ENCODE peak calls at places on chromosomes 4 and X, in six cellular contexts. One of them, this sample, is unnamed.

GRCh38 chrX:25275159-25275558 is 259.4 kb upstream of the ARX start:
- DNase-seq in SK-N-SH: no peak
- DNase-seq in H1: no peak
- DNase-seq in HepG2: no peak
- DNase-seq in GM12878: no peak
- DNase-seq in K562: no peak
- DNase-seq in this sample: no peak

GRCh38 chr4:161546902-161547301 is 616.9 kb downstream of the FSTL5 start:
- DNase-seq in HepG2: no peak
- DNase-seq in K562: no peak
- DNase-seq in H1: no peak
- DNase-seq in GM12878: no peak
- DNase-seq in SK-N-SH: no peak
- DNase-seq in this sample: no peak

GRCh38 chr4:139603576-139604387 is 47.8 kb upstream of the SETD7 start:
- DNase-seq in H1: no peak
- DNase-seq in SK-N-SH: peak
- DNase-seq in GM12878: peak
- DNase-seq in K562: peak
- DNase-seq in HepG2: peak
- DNase-seq in this sample: peak

GRCh38 chrX:42497356-42497755 is 280.6 kb downstream of the PPP1R2C start:
- DNase-seq in GM12878: no peak
- DNase-seq in H1: no peak
- DNase-seq in HepG2: no peak
- DNase-seq in SK-N-SH: no peak
- DNase-seq in K562: no peak
- DNase-seq in this sample: no peak

GRCh38 chr4:47642985-47643745 is 158.1 kb downstream of the ATP10D start:
- DNase-seq in GM12878: no peak
- DNase-seq in HepG2: no peak
- DNase-seq in H1: no peak
- DNase-seq in SK-N-SH: no peak
- DNase-seq in K562: no peak
- DNase-seq in this sample: no peak

GRCh38 chr4:29558789-29559188 is 1161.4 kb upstream of the PCDH7 start:
- DNase-seq in SK-N-SH: no peak
- DNase-seq in K562: no peak
- DNase-seq in HepG2: no peak
- DNase-seq in H1: no peak
- DNase-seq in GM12878: no peak
- DNase-seq in this sample: no peak

GRCh38 chrX:147962476-147962875 is 18.7 kb upstream of the FMR1NB start:
- DNase-seq in HepG2: no peak
- DNase-seq in GM12878: no peak
- DNase-seq in H1: no peak
- DNase-seq in K562: no peak
- DNase-seq in SK-N-SH: no peak
- DNase-seq in this sample: no peak

GRCh38 chr4:15882675-15883086 is 55.9 kb downstream of the FGFBP1 start:
- DNase-seq in GM12878: peak
- DNase-seq in K562: peak
- DNase-seq in SK-N-SH: peak
- DNase-seq in H1: peak
- DNase-seq in HepG2: peak
- DNase-seq in this sample: peak

GRCh38 chr4:5615496-5616075 is 92.8 kb downstream of the EVC2 start:
- DNase-seq in H1: no peak
- DNase-seq in GM12878: no peak
- DNase-seq in HepG2: no peak
- DNase-seq in K562: no peak
- DNase-seq in SK-N-SH: no peak
- DNase-seq in this sample: no peak

GRCh38 chr4:8015512-8015911 is 75.9 kb upstream of the AFAP1 start:
- DNase-seq in H1: no peak
- DNase-seq in SK-N-SH: peak
- DNase-seq in HepG2: no peak
- DNase-seq in GM12878: no peak
- DNase-seq in K562: peak
- DNase-seq in this sample: no peak

GRCh38 chrX:47244676-47245075 is 11.9 kb downstream of the USP11 start:
- DNase-seq in K562: no peak
- DNase-seq in GM12878: no peak
- DNase-seq in SK-N-SH: no peak
- DNase-seq in H1: no peak
- DNase-seq in HepG2: no peak
- DNase-seq in this sample: no peak

GRCh38 chrX:49988128-49988527 is 65.7 kb downstream of the CLCN5 start:
- DNase-seq in K562: no peak
- DNase-seq in GM12878: no peak
- DNase-seq in HepG2: no peak
- DNase-seq in H1: no peak
- DNase-seq in SK-N-SH: no peak
- DNase-seq in this sample: no peak

GRCh38 chr4:27049101-27049829 is 188.6 kb downstream of the STIM2 start:
- DNase-seq in H1: no peak
- DNase-seq in GM12878: no peak
- DNase-seq in HepG2: no peak
- DNase-seq in K562: no peak
- DNase-seq in SK-N-SH: no peak
- DNase-seq in this sample: no peak

GRCh38 chrX:73768120-73768519 is 205.1 kb downstream of the CHIC1 start:
- DNase-seq in HepG2: peak
- DNase-seq in SK-N-SH: no peak
- DNase-seq in GM12878: no peak
- DNase-seq in H1: no peak
- DNase-seq in K562: no peak
- DNase-seq in this sample: no peak

GRCh38 chr4:4856071-4857000 is 3.1 kb upstream of the MSX1 start:
- DNase-seq in GM12878: no peak
- DNase-seq in K562: no peak
- DNase-seq in HepG2: no peak
- DNase-seq in H1: peak
- DNase-seq in SK-N-SH: peak
- DNase-seq in this sample: no peak

GRCh38 chrX:20412871-20413486 is 146.3 kb upstream of the RPS6KA3 start:
- DNase-seq in GM12878: no peak
- DNase-seq in SK-N-SH: no peak
- DNase-seq in K562: no peak
- DNase-seq in H1: no peak
- DNase-seq in HepG2: no peak
- DNase-seq in this sample: peak

GRCh38 chrX:41313419-41313818 is 20.5 kb upstream of the DDX3X start:
- DNase-seq in K562: no peak
- DNase-seq in GM12878: no peak
- DNase-seq in HepG2: no peak
- DNase-seq in H1: no peak
- DNase-seq in SK-N-SH: no peak
- DNase-seq in this sample: no peak

GRCh38 chrX:10579753-10580060 is 40.7 kb downstream of the MID1 start:
- DNase-seq in GM12878: no peak
- DNase-seq in HepG2: no peak
- DNase-seq in K562: no peak
- DNase-seq in H1: no peak
- DNase-seq in SK-N-SH: no peak
- DNase-seq in this sample: no peak

GRCh38 chrX:123274796-123275195 is 90.7 kb downstream of the GRIA3 start:
- DNase-seq in H1: no peak
- DNase-seq in K562: no peak
- DNase-seq in HepG2: no peak
- DNase-seq in GM12878: no peak
- DNase-seq in SK-N-SH: no peak
- DNase-seq in this sample: no peak

GRCh38 chr4:175252642-175253041 is 334.5 kb downstream of the ADAM29 start:
- DNase-seq in K562: no peak
- DNase-seq in HepG2: no peak
- DNase-seq in SK-N-SH: no peak
- DNase-seq in GM12878: no peak
- DNase-seq in H1: no peak
- DNase-seq in this sample: no peak

GRCh38 chr4:53640576-53641459 is 49.5 kb upstream of the LNX1 start:
- DNase-seq in HepG2: no peak
- DNase-seq in K562: no peak
- DNase-seq in H1: no peak
- DNase-seq in SK-N-SH: no peak
- DNase-seq in GM12878: peak
- DNase-seq in this sample: no peak

GRCh38 chr4:155972098-155972497 is 18.4 kb upstream of the CTSO start:
- DNase-seq in H1: no peak
- DNase-seq in GM12878: peak
- DNase-seq in HepG2: no peak
- DNase-seq in K562: peak
- DNase-seq in SK-N-SH: no peak
- DNase-seq in this sample: no peak

GRCh38 chr4:6926681-6927478 is 17.3 kb downstream of the TBC1D14 start:
- DNase-seq in HepG2: peak
- DNase-seq in GM12878: no peak
- DNase-seq in H1: no peak
- DNase-seq in SK-N-SH: no peak
- DNase-seq in K562: peak
- DNase-seq in this sample: no peak

GRCh38 chr4:21884615-21885014 is 64.0 kb downstream of the KCNIP4 start:
- DNase-seq in HepG2: no peak
- DNase-seq in GM12878: no peak
- DNase-seq in K562: no peak
- DNase-seq in SK-N-SH: no peak
- DNase-seq in H1: no peak
- DNase-seq in this sample: no peak

GRCh38 chr4:1578968-1579833 is 104.9 kb downstream of the FAM53A start:
- DNase-seq in SK-N-SH: peak
- DNase-seq in K562: peak
- DNase-seq in H1: peak
- DNase-seq in GM12878: no peak
- DNase-seq in HepG2: no peak
- DNase-seq in this sample: peak
- TF ChIP-seq GABPA in SK-N-SH: no peak
- TF ChIP-seq GABPA in K562: no peak
- TF ChIP-seq GABPA in H1: no peak
- TF ChIP-seq GABPA in GM12878: no peak
- TF ChIP-seq GABPA in HepG2: no peak
- TF ChIP-seq GABPA in this sample: no peak

DNA sequence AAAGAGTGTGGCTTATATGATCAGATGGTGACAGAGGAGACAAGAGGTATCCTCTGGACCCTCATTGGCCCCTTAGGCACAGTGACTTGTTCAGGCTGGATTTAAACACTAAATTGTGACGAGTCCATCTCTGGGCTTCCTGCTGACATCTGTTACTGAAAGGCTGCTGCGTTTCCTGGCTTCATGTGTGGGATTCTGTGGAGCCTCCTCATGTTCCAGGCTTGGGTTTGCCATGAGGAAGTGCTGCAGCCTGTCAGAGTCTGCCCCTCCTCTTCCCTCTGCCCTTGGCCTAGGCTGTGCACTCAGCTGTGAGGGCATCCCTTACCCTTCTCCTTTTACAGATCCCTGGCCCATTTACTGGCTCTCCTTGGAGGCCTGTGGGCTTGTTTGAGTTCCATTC is 159.1 kb upstream of the TTC29 start:
- DNase-seq in SK-N-SH: no peak
- DNase-seq in K562: no peak
- DNase-seq in GM12878: no peak
- DNase-seq in H1: no peak
- DNase-seq in HepG2: no peak
- DNase-seq in this sample: no peak
- TF ChIP-seq GABPA in SK-N-SH: no peak
- TF ChIP-seq GABPA in K562: no peak
- TF ChIP-seq GABPA in GM12878: no peak
- TF ChIP-seq GABPA in H1: no peak
- TF ChIP-seq GABPA in HepG2: no peak
- TF ChIP-seq GABPA in this sample: no peak

DNA sequence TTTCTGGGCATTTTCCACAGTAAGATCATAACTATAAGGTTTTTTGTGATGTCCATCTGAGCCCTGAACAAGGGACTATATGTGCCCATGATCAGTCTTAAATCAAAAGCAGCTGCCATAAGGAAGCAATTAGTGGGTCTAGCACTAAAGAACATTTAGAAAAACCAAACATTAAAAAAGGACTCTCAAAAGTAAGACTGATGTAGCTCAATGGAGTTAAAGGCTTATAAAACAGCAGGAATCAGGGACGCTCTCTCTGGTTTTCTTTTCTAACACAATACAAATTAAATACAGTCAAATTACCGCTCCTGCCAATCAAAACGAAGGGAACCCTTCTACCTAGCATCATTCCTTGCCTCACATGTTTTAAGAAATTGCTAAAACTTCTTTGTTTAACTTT is 219.9 kb upstream of the ETNPPL start:
- DNase-seq in K562: no peak
- DNase-seq in GM12878: no peak
- DNase-seq in H1: no peak
- DNase-seq in SK-N-SH: no peak
- DNase-seq in HepG2: no peak
- DNase-seq in this sample: no peak
- TF ChIP-seq GABPA in K562: no peak
- TF ChIP-seq GABPA in GM12878: no peak
- TF ChIP-seq GABPA in H1: no peak
- TF ChIP-seq GABPA in SK-N-SH: no peak
- TF ChIP-seq GABPA in HepG2: no peak
- TF ChIP-seq GABPA in this sample: no peak

DNA sequence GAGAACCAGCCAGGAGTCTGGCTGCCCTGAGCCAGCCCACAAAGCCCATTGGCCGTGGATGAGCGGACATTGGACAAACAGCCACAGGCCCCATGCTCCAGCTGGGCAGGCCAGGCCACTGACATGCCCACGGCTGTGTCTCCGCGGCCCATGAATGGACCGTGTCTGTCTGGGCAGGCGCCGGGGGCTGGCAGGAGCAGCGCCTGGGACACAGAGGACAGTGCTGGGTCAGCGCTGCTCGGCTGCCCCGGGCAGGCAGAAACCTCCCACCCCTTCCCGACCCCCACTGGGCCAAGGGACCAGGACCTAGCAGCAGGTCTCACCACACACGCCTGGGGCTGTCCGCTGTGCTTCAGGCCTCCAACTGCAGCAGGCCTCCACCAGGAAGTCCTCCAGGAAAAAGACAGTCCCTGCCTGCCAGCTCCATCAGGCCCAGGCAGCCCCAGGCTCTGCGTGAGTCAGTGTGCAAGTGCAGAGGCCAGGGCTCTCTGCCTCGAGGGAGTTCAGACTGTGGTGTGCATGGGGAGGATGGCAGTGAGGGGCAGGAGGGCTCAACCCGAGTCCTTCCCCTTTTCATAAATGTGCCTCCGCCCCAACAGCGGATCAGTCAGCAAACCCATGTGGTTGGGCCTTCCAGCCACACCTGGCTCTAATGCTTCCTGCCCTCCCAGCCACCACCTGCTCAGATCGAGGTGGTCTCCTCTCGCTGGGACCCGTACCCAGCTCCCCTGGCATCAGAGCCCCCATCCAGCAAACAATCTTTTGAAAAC is 17.2 kb upstream of the FGFR3 start:
- DNase-seq in H1: no peak
- DNase-seq in HepG2: peak
- DNase-seq in K562: no peak
- DNase-seq in SK-N-SH: peak
- DNase-seq in GM12878: no peak
- DNase-seq in this sample: peak
- TF ChIP-seq GABPA in H1: peak
- TF ChIP-seq GABPA in HepG2: no peak
- TF ChIP-seq GABPA in K562: no peak
- TF ChIP-seq GABPA in SK-N-SH: no peak
- TF ChIP-seq GABPA in GM12878: no peak
- TF ChIP-seq GABPA in this sample: no peak

GRCh38 chr4:145842224-145842887 is 96.3 kb downstream of the ZNF827 start:
- DNase-seq in K562: no peak
- DNase-seq in SK-N-SH: no peak
- DNase-seq in H1: no peak
- DNase-seq in GM12878: no peak
- DNase-seq in HepG2: no peak
- DNase-seq in this sample: no peak
- TF ChIP-seq GABPA in K562: no peak
- TF ChIP-seq GABPA in SK-N-SH: no peak
- TF ChIP-seq GABPA in H1: no peak
- TF ChIP-seq GABPA in GM12878: no peak
- TF ChIP-seq GABPA in HepG2: no peak
- TF ChIP-seq GABPA in this sample: no peak